ENCODE peak calls at places on chromosomes 4 and X, in seven cellular contexts. Z is Kasumi-1, M is endothelial cell, H is heart left ventricle, K is A673, S is smooth muscle cell of the brain vasculature, N is GM12892. W is an unnamed sample.

GRCh38 chr4:168710353-168710946 is 213.6 kb downstream of the PALLD start:
- DNase-seq in Z (peak), M (no peak), H (peak), K (peak), S (peak), N (no peak), W (peak)

GRCh38 chr4:165204462-165204830 is 2.9 kb upstream of the KLHL2 start:
- DNase-seq in Z (peak), M (no peak), H (no peak), K (no peak), S (no peak), N (no peak), W (no peak)

GRCh38 chrX:72238183-72238582 is 644 bp downstream of the ERCC6L start:
- DNase-seq in Z (no peak), M (no peak), H (no peak), K (no peak), S (no peak), N (no peak), W (no peak)

GRCh38 chr4:162675661-162676060 is 491.0 kb downstream of the NAF1 start:
- DNase-seq in Z (no peak), M (no peak), H (no peak), K (no peak), S (no peak), N (no peak), W (no peak)

GRCh38 chrX:123854329-123854728 is 5.5 kb upstream of the XIAP start:
- DNase-seq in Z (no peak), M (no peak), H (no peak), K (no peak), S (no peak), N (no peak), W (no peak)

GRCh38 chr4:103424853-103425252 is 226.7 kb upstream of the CENPE start:
- DNase-seq in Z (no peak), M (no peak), H (no peak), K (no peak), S (no peak), N (no peak), W (no peak)

GRCh38 chrX:102950908-102951866 is 14.1 kb downstream of the RAB40AL start:
- DNase-seq in Z (peak), M (peak), H (peak), K (peak), S (no peak), N (no peak), W (peak)

GRCh38 chr4:6498511-6499240 is 26.3 kb upstream of the PPP2R2C start:
- DNase-seq in Z (no peak), M (no peak), H (no peak), K (no peak), S (no peak), N (no peak), W (no peak)

W was measured in Panc1.